ENCODE peak calls at places on chromosomes 3 and 15, in six cellular contexts. One of them, this sample, is unnamed.

GRCh38 chr3:16124636-16125035 is 49.8 kb upstream of the GALNT15 start:
- DNase-seq in heart right ventricle: no peak
- DNase-seq in body of pancreas: no peak
- DNase-seq in GM23338: no peak
- DNase-seq in heart left ventricle: no peak
- DNase-seq in left lung: no peak
- DNase-seq in this sample: no peak

GRCh38 chr3:155745795-155746550 is 1.1 kb upstream of the PLCH1 start:
- DNase-seq in GM23338: peak; percentile 91
- DNase-seq in left lung: peak; percentile 80
- DNase-seq in heart left ventricle: no peak
- DNase-seq in body of pancreas: peak; percentile 33
- DNase-seq in heart right ventricle: no peak
- DNase-seq in this sample: no peak

GRCh38 chr15:89640245-89640644 is 15.0 kb downstream of the KIF7 start:
- DNase-seq in heart left ventricle: no peak
- DNase-seq in GM23338: no peak
- DNase-seq in heart right ventricle: no peak
- DNase-seq in body of pancreas: no peak
- DNase-seq in left lung: no peak
- DNase-seq in this sample: no peak

GRCh38 chr3:53944019-53944418 is 52.4 kb upstream of the SELENOK start:
- DNase-seq in left lung: no peak
- DNase-seq in heart right ventricle: no peak
- DNase-seq in body of pancreas: no peak
- DNase-seq in heart left ventricle: no peak
- DNase-seq in GM23338: no peak
- DNase-seq in this sample: no peak

GRCh38 chr3:119647843-119648575 is 12.4 kb downstream of the POPDC2 start:
- DNase-seq in GM23338: no peak
- DNase-seq in heart left ventricle: no peak
- DNase-seq in heart right ventricle: no peak
- DNase-seq in left lung: no peak
- DNase-seq in body of pancreas: no peak
- DNase-seq in this sample: no peak

GRCh38 chr3:127781411-127782001 is 40.8 kb downstream of the MGLL start:
- DNase-seq in GM23338: no peak
- DNase-seq in body of pancreas: peak; percentile 27
- DNase-seq in left lung: no peak
- DNase-seq in heart left ventricle: peak; percentile 44
- DNase-seq in heart right ventricle: peak; percentile 62
- DNase-seq in this sample: no peak

GRCh38 chr3:180690061-180690460 is 10.8 kb upstream of the CCDC39 start:
- DNase-seq in heart left ventricle: no peak
- DNase-seq in left lung: no peak
- DNase-seq in body of pancreas: no peak
- DNase-seq in GM23338: peak; percentile 37
- DNase-seq in heart right ventricle: no peak
- DNase-seq in this sample: no peak

GRCh38 chr3:75192065-75192658 is 472.0 kb upstream of the FRG2C start:
- DNase-seq in heart right ventricle: no peak
- DNase-seq in heart left ventricle: no peak
- DNase-seq in left lung: no peak
- DNase-seq in GM23338: peak; percentile 73
- DNase-seq in body of pancreas: peak; percentile 43
- DNase-seq in this sample: no peak

GRCh38 chr3:39156421-39156820 is 3.0 kb upstream of the CSRNP1 start:
- DNase-seq in GM23338: no peak
- DNase-seq in body of pancreas: no peak
- DNase-seq in left lung: no peak
- DNase-seq in heart right ventricle: no peak
- DNase-seq in heart left ventricle: no peak
- DNase-seq in this sample: no peak

GRCh38 chr3:23796518-23796917 is 9.2 kb upstream of the UBE2E1 start:
- DNase-seq in left lung: no peak
- DNase-seq in body of pancreas: no peak
- DNase-seq in GM23338: no peak
- DNase-seq in heart left ventricle: no peak
- DNase-seq in heart right ventricle: no peak
- DNase-seq in this sample: no peak

GRCh38 chr15:57227899-57228298 is 148.4 kb upstream of the CGNL1 start:
- DNase-seq in left lung: no peak
- DNase-seq in heart right ventricle: no peak
- DNase-seq in heart left ventricle: no peak
- DNase-seq in body of pancreas: no peak
- DNase-seq in GM23338: no peak
- DNase-seq in this sample: no peak

GRCh38 chr15:50219820-50220219 is 37.8 kb downstream of the SLC27A2 start:
- DNase-seq in heart right ventricle: no peak
- DNase-seq in left lung: no peak
- DNase-seq in heart left ventricle: no peak
- DNase-seq in body of pancreas: no peak
- DNase-seq in GM23338: no peak
- DNase-seq in this sample: no peak

GRCh38 chr3:144771401-144771870 is 799.8 kb downstream of the DIPK2A start:
- DNase-seq in GM23338: no peak
- DNase-seq in body of pancreas: no peak
- DNase-seq in heart right ventricle: no peak
- DNase-seq in heart left ventricle: no peak
- DNase-seq in left lung: no peak
- DNase-seq in this sample: no peak

GRCh38 chr3:128068156-128068620 is 16.0 kb downstream of the SEC61A1 start:
- DNase-seq in body of pancreas: peak; percentile 49
- DNase-seq in heart right ventricle: no peak
- DNase-seq in GM23338: peak; percentile 79
- DNase-seq in heart left ventricle: no peak
- DNase-seq in left lung: no peak
- DNase-seq in this sample: no peak

GRCh38 chr3:149152420-149152819 is 23.0 kb downstream of the HPS3 start:
- DNase-seq in heart left ventricle: no peak
- DNase-seq in GM23338: no peak
- DNase-seq in body of pancreas: no peak
- DNase-seq in left lung: no peak
- DNase-seq in heart right ventricle: no peak
- DNase-seq in this sample: no peak

GRCh38 chr3:30779686-30780287 is 114.7 kb downstream of the GADL1 start:
- DNase-seq in heart right ventricle: no peak
- DNase-seq in GM23338: peak; percentile 71
- DNase-seq in body of pancreas: peak; percentile 4
- DNase-seq in left lung: no peak
- DNase-seq in heart left ventricle: no peak
- DNase-seq in this sample: no peak

GRCh38 chr3:86937306-86937791 is 53.6 kb downstream of the VGLL3 start:
- DNase-seq in GM23338: no peak
- DNase-seq in heart right ventricle: no peak
- DNase-seq in heart left ventricle: peak; percentile 26
- DNase-seq in body of pancreas: peak; percentile 38
- DNase-seq in left lung: no peak
- DNase-seq in this sample: no peak

GRCh38 chr15:60324706-60325438 is 72.9 kb downstream of the ANXA2 start:
- DNase-seq in heart left ventricle: no peak
- DNase-seq in left lung: no peak
- DNase-seq in body of pancreas: no peak
- DNase-seq in heart right ventricle: no peak
- DNase-seq in GM23338: no peak
- DNase-seq in this sample: no peak

GRCh38 chr3:143172313-143173054 is 52.9 kb downstream of the CHST2 start:
- DNase-seq in body of pancreas: no peak
- DNase-seq in heart right ventricle: no peak
- DNase-seq in GM23338: no peak
- DNase-seq in heart left ventricle: no peak
- DNase-seq in left lung: no peak
- DNase-seq in this sample: no peak

GRCh38 chr3:9091811-9092210 is 128.5 kb upstream of the RAD18 start:
- DNase-seq in GM23338: no peak
- DNase-seq in left lung: no peak
- DNase-seq in heart right ventricle: no peak
- DNase-seq in heart left ventricle: no peak
- DNase-seq in body of pancreas: no peak
- DNase-seq in this sample: peak; percentile 65

GRCh38 chr15:23566070-23567050 is 886 bp downstream of the MKRN3 start:
- DNase-seq in GM23338: no peak
- DNase-seq in left lung: no peak
- DNase-seq in heart right ventricle: peak; percentile 11
- DNase-seq in body of pancreas: no peak
- DNase-seq in heart left ventricle: no peak
- DNase-seq in this sample: no peak

DNA sequence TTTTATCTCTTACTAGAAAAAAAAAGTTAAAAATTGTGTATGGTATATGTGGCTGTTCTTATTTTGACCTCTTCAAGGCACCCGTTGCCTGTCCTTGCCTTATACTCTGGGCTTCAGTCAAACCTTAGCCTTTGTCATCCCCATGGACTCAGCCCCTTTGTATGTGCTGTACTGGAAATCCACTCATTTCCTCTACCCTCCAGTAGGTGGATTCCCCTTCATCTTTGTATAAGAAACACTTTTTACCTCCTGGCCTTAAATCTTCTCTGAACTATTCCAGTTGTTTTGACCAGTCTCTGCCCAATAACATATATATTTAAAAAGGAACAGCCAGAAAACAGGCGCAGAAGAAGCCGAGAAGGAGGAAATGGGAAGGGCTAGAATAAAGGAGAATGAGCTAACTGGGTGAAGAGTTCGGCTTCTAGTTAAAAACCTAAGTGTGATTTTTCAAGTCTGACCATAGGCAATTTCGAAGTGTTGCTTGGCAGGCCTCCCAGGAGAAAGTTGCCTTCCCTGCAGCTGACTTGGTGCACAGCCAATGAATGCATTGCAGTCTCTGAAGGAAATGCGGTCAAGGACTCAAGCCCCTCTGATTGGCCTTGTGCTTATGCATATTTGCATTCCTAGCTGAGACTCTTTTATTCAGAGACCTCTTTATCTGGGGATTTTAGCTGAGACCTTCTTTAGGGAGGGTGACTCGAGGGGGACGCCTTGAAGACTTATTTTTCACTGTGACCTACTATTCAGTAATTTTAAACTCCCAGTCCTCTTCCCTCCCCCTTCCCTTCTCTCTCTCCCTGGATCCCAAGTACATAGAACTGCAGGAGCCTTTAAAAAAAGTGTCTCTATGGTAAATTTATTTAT is 277.4 kb downstream of the ROBO1 start:
- DNase-seq in body of pancreas: peak; percentile 75
- DNase-seq in heart left ventricle: peak; percentile 38
- DNase-seq in left lung: no peak
- DNase-seq in GM23338: peak; percentile 29
- DNase-seq in heart right ventricle: peak; percentile 13
- DNase-seq in this sample: peak; percentile 77
- TF ChIP-seq CTCF in body of pancreas: no peak
- TF ChIP-seq CTCF in heart left ventricle: no peak
- TF ChIP-seq CTCF in left lung: no peak
- TF ChIP-seq CTCF in GM23338: no peak
- TF ChIP-seq CTCF in heart right ventricle: no peak
- TF ChIP-seq CTCF in this sample: no peak

DNA sequence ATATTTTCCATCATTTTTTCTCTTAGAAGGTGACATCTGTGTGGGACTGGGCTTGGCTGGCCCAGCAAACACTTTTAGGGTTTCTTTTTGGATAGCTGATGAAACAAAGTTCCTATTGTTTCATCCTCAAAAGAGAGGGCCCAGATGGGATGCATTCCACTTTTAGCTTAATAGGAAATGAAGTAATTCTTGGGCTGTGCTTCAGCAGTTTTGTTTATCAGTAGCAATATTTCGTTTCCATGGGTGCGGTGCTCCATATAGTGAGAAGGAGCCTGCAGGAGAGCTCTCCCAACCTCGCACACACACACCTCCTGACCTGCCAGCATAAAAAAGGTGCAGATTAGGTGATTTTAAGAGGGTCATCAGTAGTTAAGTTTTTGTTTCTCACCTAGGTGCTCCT is 147.5 kb downstream of the AKAP13 start:
- DNase-seq in left lung: no peak
- DNase-seq in body of pancreas: peak; percentile 8
- DNase-seq in GM23338: no peak
- DNase-seq in heart right ventricle: no peak
- DNase-seq in heart left ventricle: peak; percentile 62
- DNase-seq in this sample: no peak
- H3K4me1 ChIP-seq in left lung: peaks cover 49% of the 10 kb centered on the region
- H3K4me1 ChIP-seq in body of pancreas: peaks cover 28% of the 10 kb centered on the region
- H3K4me1 ChIP-seq in GM23338: peaks cover 14% of the 10 kb centered on the region
- H3K4me1 ChIP-seq in heart right ventricle: peaks cover 19% of the 10 kb centered on the region
- H3K4me1 ChIP-seq in heart left ventricle: peaks cover 32% of the 10 kb centered on the region
- H3K4me1 ChIP-seq in this sample: no peaks in the 10 kb centered on the region

DNA sequence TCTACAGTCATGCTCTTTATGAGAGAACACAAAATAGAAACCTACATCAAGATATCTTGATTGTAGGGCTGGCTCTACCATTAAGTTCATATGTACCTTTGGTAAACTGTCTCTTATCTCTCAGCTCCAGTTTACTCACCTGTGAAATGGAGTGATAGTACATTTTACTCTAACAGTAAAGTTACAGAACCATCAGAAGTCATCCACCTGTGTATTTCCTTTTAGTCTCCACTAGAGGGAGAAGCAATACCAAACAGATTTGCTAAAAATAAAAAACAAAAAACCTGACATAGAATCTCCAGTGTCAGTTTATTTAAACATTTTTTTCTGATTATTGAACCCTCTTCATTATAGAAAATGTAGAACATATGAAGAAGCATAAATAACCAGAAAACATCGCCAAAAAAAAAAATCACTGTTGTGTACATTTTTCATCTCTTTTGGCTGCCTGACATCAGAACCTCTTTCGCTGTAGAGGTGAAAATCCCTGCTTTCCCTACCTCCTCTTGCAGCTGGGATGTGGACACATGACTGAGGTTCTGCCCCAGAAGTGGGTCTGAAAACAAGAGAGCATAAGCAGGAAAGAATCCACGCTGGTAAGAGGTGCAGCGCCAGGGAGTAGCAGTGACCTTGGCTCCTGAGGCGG is 48.7 kb upstream of the WDR72 start:
- DNase-seq in GM23338: peak; percentile 36
- DNase-seq in body of pancreas: no peak
- DNase-seq in heart left ventricle: no peak
- DNase-seq in left lung: no peak
- DNase-seq in heart right ventricle: no peak
- DNase-seq in this sample: no peak
- TF ChIP-seq CTCF in GM23338: no peak
- TF ChIP-seq CTCF in body of pancreas: peak; percentile 56
- TF ChIP-seq CTCF in heart left ventricle: peak; percentile 54
- TF ChIP-seq CTCF in left lung: peak; percentile 60
- TF ChIP-seq CTCF in heart right ventricle: peak; percentile 59
- TF ChIP-seq CTCF in this sample: no peak

DNA sequence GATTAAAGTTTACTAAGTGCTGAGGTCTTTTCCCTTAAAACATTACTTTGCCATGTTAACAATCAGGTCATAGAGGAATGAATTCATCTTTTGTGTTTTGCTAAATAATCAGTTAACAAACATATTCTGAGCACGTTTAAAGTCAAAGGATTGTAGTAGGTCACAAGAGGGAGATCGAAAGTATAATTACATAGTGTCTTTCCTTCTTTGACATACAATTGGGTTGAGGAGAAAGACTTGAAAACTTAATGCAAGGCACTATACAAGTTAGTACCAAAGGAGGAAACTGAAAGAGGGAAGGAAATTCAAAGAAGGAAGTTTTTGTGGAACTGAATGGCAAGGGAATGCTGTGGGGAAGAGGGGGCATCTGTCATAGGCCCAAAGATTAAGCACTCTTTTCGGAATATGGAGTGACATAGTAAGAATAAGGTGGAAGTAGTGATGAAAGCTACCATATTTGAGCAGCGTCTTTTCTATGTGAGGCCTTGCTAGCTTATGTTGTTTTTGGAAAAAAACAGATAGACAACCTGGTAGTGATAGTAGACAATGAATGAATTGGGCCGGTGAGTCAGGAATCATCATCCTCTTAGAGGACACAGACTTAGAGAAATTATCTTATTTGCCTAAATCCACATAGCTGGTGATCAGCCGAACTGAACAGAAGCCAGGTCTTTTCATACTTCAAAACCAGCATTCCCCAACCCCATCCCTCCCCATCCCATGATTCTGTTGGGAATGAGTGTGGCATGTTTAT is 10.1 kb downstream of the MBNL1 start:
- DNase-seq in GM23338: no peak
- DNase-seq in body of pancreas: no peak
- DNase-seq in left lung: no peak
- DNase-seq in heart right ventricle: no peak
- DNase-seq in heart left ventricle: no peak
- DNase-seq in this sample: no peak
- H3K4me1 ChIP-seq in GM23338: peaks cover 17% of the 10 kb centered on the region
- H3K4me1 ChIP-seq in body of pancreas: peaks cover 51% of the 10 kb centered on the region
- H3K4me1 ChIP-seq in left lung: peaks cover 100% of the 10 kb centered on the region
- H3K4me1 ChIP-seq in heart right ventricle: no peaks in the 10 kb centered on the region
- H3K4me1 ChIP-seq in heart left ventricle: peaks cover 70% of the 10 kb centered on the region
- H3K4me1 ChIP-seq in this sample: peaks cover 16% of the 10 kb centered on the region